ENCODE peak calls at places on chromosome 22, in four cellular contexts. P, C, R and J are unnamed samples.

GRCh38 chr22:33314316-33314715 is 256.1 kb upstream of the SYN3 start:
- DNase-seq in P (no peak), C (no peak), R (no peak), J (no peak)

GRCh38 chr22:22047776-22048175 is 65.2 kb upstream of the TOP3B start:
- DNase-seq in P (no peak), C (no peak), R (no peak), J (no peak)

GRCh38 chr22:46635756-46636155 is 15.6 kb downstream of the GRAMD4 start:
- DNase-seq in P (no peak), C (no peak), R (no peak), J (no peak)

GRCh38 chr22:49243965-49244364 is 583.7 kb downstream of the BRD1 start:
- DNase-seq in P (no peak), C (no peak), R (no peak), J (no peak)

GRCh38 chr22:41699264-41700104 is at the start of gene MEI1:
- DNase-seq in P (peak), C (no peak), R (peak), J (no peak)

GRCh38 chr22:50399751-50400331 is 56.7 kb downstream of the PPP6R2 start:
- DNase-seq in P (peak), C (no peak), R (peak), J (no peak)

GRCh38 chr22:39634530-39635399 is 64.2 kb downstream of the CACNA1I start:
- DNase-seq in P (no peak), C (no peak), R (peak), J (no peak)

GRCh38 chr22:20062043-20062765 is 17.8 kb upstream of the DGCR8 start:
- DNase-seq in P (no peak), C (no peak), R (no peak), J (no peak)

GRCh38 chr22:21811982-21812381 is 55.5 kb downstream of the MAPK1 start:
- DNase-seq in P (no peak), C (no peak), R (no peak), J (no peak)

GRCh38 chr22:37896181-37896592 is 9.9 kb upstream of the MICALL1 start:
- DNase-seq in P (peak), C (no peak), R (peak), J (no peak)

GRCh38 chr22:40397436-40397835 is 27.0 kb downstream of the SGSM3 start:
- DNase-seq in P (no peak), C (no peak), R (peak), J (no peak)

GRCh38 chr22:46977656-46978343 is 215.3 kb downstream of the TBC1D22A start:
- DNase-seq in P (no peak), C (no peak), R (no peak), J (no peak)

GRCh38 chr22:37162221-37163095 is 12.7 kb upstream of the IL2RB start:
- DNase-seq in P (peak), C (no peak), R (no peak), J (no peak)

GRCh38 chr22:46038516-46039430 is 61.8 kb upstream of the WNT7B start:
- DNase-seq in P (no peak), C (no peak), R (no peak), J (no peak)

GRCh38 chr22:29482253-29482652 is 2.2 kb downstream of the NEFH start:
- DNase-seq in P (no peak), C (no peak), R (no peak), J (no peak)

GRCh38 chr22:50074056-50074455 is 11.2 kb downstream of the MLC1 start:
- DNase-seq in P (no peak), C (no peak), R (no peak), J (no peak)

GRCh38 chr22:49971232-49972162 is 10.9 kb downstream of the PIM3 start:
- DNase-seq in P (no peak), C (no peak), R (peak), J (no peak)

GRCh38 chr22:45207533-45207932 is 33.2 kb downstream of the KIAA0930 start:
- DNase-seq in P (no peak), C (no peak), R (no peak), J (no peak)

GRCh38 chr22:46726066-46726985 is 11.7 kb downstream of the CERK start:
- DNase-seq in P (no peak), C (peak), R (no peak), J (no peak)

GRCh38 chr22:26906464-26906863 is 249.1 kb downstream of the MIAT start:
- DNase-seq in P (no peak), C (peak), R (no peak), J (peak)

GRCh38 chr22:46761539-46762237 is 762 bp upstream of the TBC1D22A start:
- DNase-seq in P (no peak), C (no peak), R (peak), J (no peak)

GRCh38 chr22:49629586-49630447 is 197.9 kb downstream of the BRD1 start:
- DNase-seq in P (no peak), C (no peak), R (no peak), J (no peak)

GRCh38 chr22:23657712-23658111 is 25.6 kb upstream of the DRICH1 start:
- DNase-seq in P (no peak), C (no peak), R (peak), J (no peak)

GRCh38 chr22:41828516-41828915 is 4.4 kb upstream of the SREBF2 start:
- DNase-seq in P (no peak), C (peak), R (no peak), J (no peak)

GRCh38 chr22:31637938-31638618 is 23.9 kb downstream of the PISD start:
- DNase-seq in P (no peak), C (no peak), R (peak), J (no peak)

GRCh38 chr22:29758068-29758622 is 8.7 kb downstream of the ZMAT5 start:
- DNase-seq in P (no peak), C (no peak), R (peak), J (no peak)

GRCh38 chr22:18050065-18050464 is 25.7 kb upstream of the MICAL3 start:
- DNase-seq in P (no peak), C (no peak), R (no peak), J (no peak)

GRCh38 chr22:47164514-47165337 is 402.3 kb downstream of the TBC1D22A start:
- DNase-seq in P (no peak), C (no peak), R (no peak), J (no peak)

GRCh38 chr22:39311592-39312400 is 7.6 kb downstream of the RPL3 start:
- DNase-seq in P (no peak), C (no peak), R (no peak), J (no peak)

GRCh38 chr22:23767673-23768548 is at the start of gene CHCHD10:
- DNase-seq in P (peak), C (peak), R (peak), J (peak)

GRCh38 chr22:36577019-36577418 is 48.1 kb upstream of the EIF3D start:
- DNase-seq in P (no peak), C (no peak), R (peak), J (no peak)

GRCh38 chr22:37353839-37354238 is 71.5 kb downstream of the CYTH4 start:
- DNase-seq in P (no peak), C (no peak), R (no peak), J (no peak)

GRCh38 chr22:44576311-44577260 is 78.6 kb upstream of the RTL6 start:
- DNase-seq in P (no peak), C (no peak), R (no peak), J (no peak)

GRCh38 chr22:32600184-32600583 is 125.6 kb downstream of the FBXO7 start:
- DNase-seq in P (no peak), C (no peak), R (no peak), J (no peak)

GRCh38 chr22:37775785-37776638 is 31.7 kb upstream of the GCAT start:
- DNase-seq in P (no peak), C (no peak), R (no peak), J (no peak)

GRCh38 chr22:46233231-46233630 is 16.9 kb downstream of the CDPF1 start:
- DNase-seq in P (no peak), C (no peak), R (no peak), J (no peak)

GRCh38 chr22:40178417-40179409 is 988 bp downstream of the TNRC6B start:
- DNase-seq in P (no peak), C (peak), R (peak), J (peak)